ENCODE peak calls at places on chromosomes 1 and 21, in eight cellular contexts. One of them, this sample, is unnamed.
A peak's percentile ranks its signal among the peaks of the same experiment; 100 is the strongest.

GRCh38 chr1:26142165-26142564 is 16.7 kb upstream of the FAM110D start:
- DNase-seq in WTC11: no peak
- DNase-seq in stomach: no peak
- DNase-seq in coronary artery: no peak
- DNase-seq in heart left ventricle: no peak
- DNase-seq in AG04450: no peak
- DNase-seq in cardiac muscle cell: no peak
- DNase-seq in activated B cell treated with CpG ODN at 0.5 μM for 24 hours: no peak
- DNase-seq in this sample: peak; percentile 39

GRCh38 chr1:33031506-33031905 is 5.2 kb downstream of the AK2 start:
- DNase-seq in cardiac muscle cell: no peak
- DNase-seq in heart left ventricle: no peak
- DNase-seq in AG04450: no peak
- DNase-seq in stomach: no peak
- DNase-seq in activated B cell treated with CpG ODN at 0.5 μM for 24 hours: no peak
- DNase-seq in coronary artery: no peak
- DNase-seq in WTC11: no peak
- DNase-seq in this sample: no peak

GRCh38 chr1:119968068-119968492 is 71.8 kb upstream of the ADAM30 start:
- DNase-seq in coronary artery: no peak
- DNase-seq in AG04450: no peak
- DNase-seq in heart left ventricle: peak; percentile 36
- DNase-seq in WTC11: peak; percentile 86
- DNase-seq in stomach: peak; percentile 77
- DNase-seq in activated B cell treated with CpG ODN at 0.5 μM for 24 hours: peak; percentile 53
- DNase-seq in cardiac muscle cell: peak; percentile 51
- DNase-seq in this sample: no peak

GRCh38 chr1:236159704-236160539 is 17.6 kb downstream of the GPR137B start:
- DNase-seq in cardiac muscle cell: no peak
- DNase-seq in WTC11: no peak
- DNase-seq in coronary artery: no peak
- DNase-seq in activated B cell treated with CpG ODN at 0.5 μM for 24 hours: no peak
- DNase-seq in AG04450: no peak
- DNase-seq in heart left ventricle: no peak
- DNase-seq in stomach: no peak
- DNase-seq in this sample: no peak

GRCh38 chr1:45507195-45507594 is 7.1 kb downstream of the MMACHC start:
- DNase-seq in stomach: no peak
- DNase-seq in activated B cell treated with CpG ODN at 0.5 μM for 24 hours: no peak
- DNase-seq in WTC11: no peak
- DNase-seq in coronary artery: no peak
- DNase-seq in AG04450: no peak
- DNase-seq in heart left ventricle: no peak
- DNase-seq in cardiac muscle cell: no peak
- DNase-seq in this sample: no peak

GRCh38 chr1:229086686-229087085 is 184.2 kb upstream of the RAB4A start:
- DNase-seq in cardiac muscle cell: no peak
- DNase-seq in heart left ventricle: no peak
- DNase-seq in WTC11: no peak
- DNase-seq in coronary artery: no peak
- DNase-seq in AG04450: no peak
- DNase-seq in stomach: no peak
- DNase-seq in activated B cell treated with CpG ODN at 0.5 μM for 24 hours: no peak
- DNase-seq in this sample: no peak

GRCh38 chr1:89762801-89763648 is 57.8 kb upstream of the LRRC8D start:
- DNase-seq in heart left ventricle: peak; percentile 91
- DNase-seq in cardiac muscle cell: peak; percentile 91
- DNase-seq in activated B cell treated with CpG ODN at 0.5 μM for 24 hours: peak; percentile 79
- DNase-seq in stomach: peak; percentile 84
- DNase-seq in AG04450: peak; percentile 73
- DNase-seq in WTC11: peak; percentile 92
- DNase-seq in coronary artery: peak; percentile 84
- DNase-seq in this sample: peak; percentile 86

GRCh38 chr1:92934395-92935378 is 26.6 kb downstream of the DIPK1A start:
- DNase-seq in coronary artery: no peak
- DNase-seq in activated B cell treated with CpG ODN at 0.5 μM for 24 hours: no peak
- DNase-seq in WTC11: no peak
- DNase-seq in stomach: peak; percentile 44
- DNase-seq in heart left ventricle: peak; percentile 42
- DNase-seq in AG04450: peak; percentile 50
- DNase-seq in cardiac muscle cell: no peak
- DNase-seq in this sample: no peak

GRCh38 chr21:38743772-38744529 is 61.8 kb upstream of the ETS2 start:
- DNase-seq in stomach: no peak
- DNase-seq in cardiac muscle cell: no peak
- DNase-seq in heart left ventricle: no peak
- DNase-seq in WTC11: no peak
- DNase-seq in coronary artery: no peak
- DNase-seq in activated B cell treated with CpG ODN at 0.5 μM for 24 hours: no peak
- DNase-seq in AG04450: no peak
- DNase-seq in this sample: no peak

GRCh38 chr21:28963831-28964230 is 28.8 kb downstream of the LTN1 start:
- DNase-seq in heart left ventricle: no peak
- DNase-seq in stomach: no peak
- DNase-seq in WTC11: no peak
- DNase-seq in coronary artery: no peak
- DNase-seq in AG04450: no peak
- DNase-seq in cardiac muscle cell: no peak
- DNase-seq in activated B cell treated with CpG ODN at 0.5 μM for 24 hours: no peak
- DNase-seq in this sample: no peak

GRCh38 chr1:167105150-167105840 is 11.4 kb downstream of the STYXL2 start:
- DNase-seq in activated B cell treated with CpG ODN at 0.5 μM for 24 hours: no peak
- DNase-seq in cardiac muscle cell: no peak
- DNase-seq in stomach: no peak
- DNase-seq in coronary artery: no peak
- DNase-seq in WTC11: no peak
- DNase-seq in heart left ventricle: no peak
- DNase-seq in AG04450: no peak
- DNase-seq in this sample: no peak

GRCh38 chr1:23352096-23352695 is 8.1 kb upstream of the HNRNPR start:
- DNase-seq in heart left ventricle: no peak
- DNase-seq in coronary artery: no peak
- DNase-seq in stomach: no peak
- DNase-seq in activated B cell treated with CpG ODN at 0.5 μM for 24 hours: no peak
- DNase-seq in cardiac muscle cell: no peak
- DNase-seq in AG04450: no peak
- DNase-seq in WTC11: no peak
- DNase-seq in this sample: no peak

GRCh38 chr1:21638531-21639341 is 30.4 kb downstream of the RAP1GAP start:
- DNase-seq in WTC11: no peak
- DNase-seq in heart left ventricle: peak; percentile 73
- DNase-seq in stomach: peak; percentile 74
- DNase-seq in AG04450: no peak
- DNase-seq in coronary artery: no peak
- DNase-seq in cardiac muscle cell: no peak
- DNase-seq in activated B cell treated with CpG ODN at 0.5 μM for 24 hours: no peak
- DNase-seq in this sample: no peak

GRCh38 chr21:32463367-32463766 is 50.9 kb downstream of the EVA1C start:
- DNase-seq in cardiac muscle cell: no peak
- DNase-seq in activated B cell treated with CpG ODN at 0.5 μM for 24 hours: no peak
- DNase-seq in stomach: no peak
- DNase-seq in WTC11: no peak
- DNase-seq in coronary artery: peak; percentile 84
- DNase-seq in heart left ventricle: no peak
- DNase-seq in AG04450: no peak
- DNase-seq in this sample: no peak

GRCh38 chr1:66395202-66396061 is 138.5 kb upstream of the SGIP1 start:
- DNase-seq in cardiac muscle cell: no peak
- DNase-seq in activated B cell treated with CpG ODN at 0.5 μM for 24 hours: no peak
- DNase-seq in heart left ventricle: peak; percentile 30
- DNase-seq in stomach: no peak
- DNase-seq in AG04450: no peak
- DNase-seq in WTC11: no peak
- DNase-seq in coronary artery: no peak
- DNase-seq in this sample: no peak

GRCh38 chr1:225881081-225882007 is 836 bp downstream of the TMEM63A start:
- DNase-seq in activated B cell treated with CpG ODN at 0.5 μM for 24 hours: no peak
- DNase-seq in cardiac muscle cell: peak; percentile 47
- DNase-seq in coronary artery: peak; percentile 80
- DNase-seq in WTC11: peak; percentile 34
- DNase-seq in stomach: peak; percentile 71
- DNase-seq in AG04450: no peak
- DNase-seq in heart left ventricle: peak; percentile 68
- DNase-seq in this sample: no peak

GRCh38 chr21:24014381-24014780 is 1592.9 kb downstream of the MRPL39 start:
- DNase-seq in heart left ventricle: no peak
- DNase-seq in coronary artery: no peak
- DNase-seq in WTC11: no peak
- DNase-seq in stomach: no peak
- DNase-seq in activated B cell treated with CpG ODN at 0.5 μM for 24 hours: no peak
- DNase-seq in AG04450: no peak
- DNase-seq in cardiac muscle cell: no peak
- DNase-seq in this sample: no peak

GRCh38 chr1:156744786-156745419 is 4.0 kb upstream of the MRPL24 start:
- DNase-seq in stomach: no peak
- DNase-seq in AG04450: no peak
- DNase-seq in WTC11: no peak
- DNase-seq in coronary artery: no peak
- DNase-seq in activated B cell treated with CpG ODN at 0.5 μM for 24 hours: no peak
- DNase-seq in heart left ventricle: peak; percentile 16
- DNase-seq in cardiac muscle cell: no peak
- DNase-seq in this sample: no peak

GRCh38 chr1:63960326-63960725 is 186.5 kb downstream of the ROR1 start:
- DNase-seq in activated B cell treated with CpG ODN at 0.5 μM for 24 hours: no peak
- DNase-seq in WTC11: no peak
- DNase-seq in cardiac muscle cell: peak; percentile 14
- DNase-seq in coronary artery: no peak
- DNase-seq in heart left ventricle: no peak
- DNase-seq in AG04450: no peak
- DNase-seq in stomach: no peak
- DNase-seq in this sample: no peak

GRCh38 chr1:235923466-235924008 is 56.8 kb upstream of the LYST start:
- DNase-seq in cardiac muscle cell: peak; percentile 76
- DNase-seq in activated B cell treated with CpG ODN at 0.5 μM for 24 hours: no peak
- DNase-seq in WTC11: no peak
- DNase-seq in heart left ventricle: no peak
- DNase-seq in coronary artery: no peak
- DNase-seq in stomach: no peak
- DNase-seq in AG04450: peak; percentile 53
- DNase-seq in this sample: no peak

GRCh38 chr1:224450164-224450955 is 15.8 kb upstream of the WDR26 start:
- DNase-seq in stomach: no peak
- DNase-seq in activated B cell treated with CpG ODN at 0.5 μM for 24 hours: no peak
- DNase-seq in AG04450: no peak
- DNase-seq in coronary artery: no peak
- DNase-seq in WTC11: no peak
- DNase-seq in heart left ventricle: no peak
- DNase-seq in cardiac muscle cell: no peak
- DNase-seq in this sample: no peak

GRCh38 chr1:236502579-236502971 is 21.2 kb upstream of the LGALS8 start:
- DNase-seq in WTC11: no peak
- DNase-seq in stomach: no peak
- DNase-seq in heart left ventricle: no peak
- DNase-seq in activated B cell treated with CpG ODN at 0.5 μM for 24 hours: no peak
- DNase-seq in cardiac muscle cell: no peak
- DNase-seq in AG04450: no peak
- DNase-seq in coronary artery: no peak
- DNase-seq in this sample: no peak

GRCh38 chr1:174659823-174660222 is 212.1 kb downstream of the GPR52 start:
- DNase-seq in AG04450: no peak
- DNase-seq in heart left ventricle: peak; percentile 49
- DNase-seq in coronary artery: no peak
- DNase-seq in cardiac muscle cell: peak; percentile 2
- DNase-seq in stomach: no peak
- DNase-seq in activated B cell treated with CpG ODN at 0.5 μM for 24 hours: no peak
- DNase-seq in WTC11: no peak
- DNase-seq in this sample: no peak

GRCh38 chr1:204174958-204175357 is 8.8 kb upstream of the REN start:
- DNase-seq in activated B cell treated with CpG ODN at 0.5 μM for 24 hours: no peak
- DNase-seq in WTC11: no peak
- DNase-seq in heart left ventricle: no peak
- DNase-seq in AG04450: no peak
- DNase-seq in coronary artery: no peak
- DNase-seq in stomach: no peak
- DNase-seq in cardiac muscle cell: no peak
- DNase-seq in this sample: no peak
- TF ChIP-seq CTCF in activated B cell treated with CpG ODN at 0.5 μM for 24 hours: no peak
- TF ChIP-seq CTCF in WTC11: no peak
- TF ChIP-seq CTCF in heart left ventricle: no peak
- TF ChIP-seq CTCF in AG04450: no peak
- TF ChIP-seq CTCF in coronary artery: no peak
- TF ChIP-seq CTCF in stomach: no peak
- TF ChIP-seq CTCF in cardiac muscle cell: no peak
- TF ChIP-seq CTCF in this sample: no peak

DNA sequence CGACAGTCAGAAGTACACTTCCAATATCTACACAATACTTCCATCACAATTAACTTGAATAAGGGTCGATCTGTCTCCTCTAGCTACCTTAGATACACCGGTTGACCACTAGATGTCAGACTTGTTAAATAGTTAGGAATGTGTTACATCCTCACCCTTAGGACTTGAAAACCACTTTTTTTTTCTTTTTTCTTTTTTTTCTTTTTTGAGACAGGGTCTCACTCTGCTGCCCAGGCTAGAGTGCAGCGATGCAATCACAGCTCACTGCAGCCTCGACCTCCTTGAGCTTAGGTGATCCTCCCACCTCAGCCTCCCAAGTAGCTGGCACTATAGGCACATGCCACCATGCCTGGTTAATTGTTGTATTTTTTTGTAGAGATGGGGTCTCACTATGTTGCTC is 120.4 kb upstream of the GREM2 start:
- DNase-seq in activated B cell treated with CpG ODN at 0.5 μM for 24 hours: no peak
- DNase-seq in stomach: no peak
- DNase-seq in cardiac muscle cell: peak; percentile 65
- DNase-seq in coronary artery: no peak
- DNase-seq in AG04450: peak; percentile 50
- DNase-seq in heart left ventricle: no peak
- DNase-seq in WTC11: no peak
- DNase-seq in this sample: no peak
- TF ChIP-seq CTCF in activated B cell treated with CpG ODN at 0.5 μM for 24 hours: no peak
- TF ChIP-seq CTCF in stomach: no peak
- TF ChIP-seq CTCF in cardiac muscle cell: peak; percentile 62
- TF ChIP-seq CTCF in coronary artery: peak; percentile 28
- TF ChIP-seq CTCF in AG04450: peak; percentile 75
- TF ChIP-seq CTCF in heart left ventricle: peak; percentile 49
- TF ChIP-seq CTCF in WTC11: peak; percentile 33
- TF ChIP-seq CTCF in this sample: peak; percentile 83

GRCh38 chr1:180365039-180365438 is 135.0 kb downstream of the LHX4 start:
- DNase-seq in stomach: no peak
- DNase-seq in AG04450: no peak
- DNase-seq in heart left ventricle: no peak
- DNase-seq in activated B cell treated with CpG ODN at 0.5 μM for 24 hours: no peak
- DNase-seq in cardiac muscle cell: no peak
- DNase-seq in coronary artery: no peak
- DNase-seq in WTC11: no peak
- DNase-seq in this sample: no peak
- TF ChIP-seq CTCF in stomach: no peak
- TF ChIP-seq CTCF in AG04450: no peak
- TF ChIP-seq CTCF in heart left ventricle: no peak
- TF ChIP-seq CTCF in activated B cell treated with CpG ODN at 0.5 μM for 24 hours: no peak
- TF ChIP-seq CTCF in cardiac muscle cell: no peak
- TF ChIP-seq CTCF in coronary artery: no peak
- TF ChIP-seq CTCF in WTC11: peak; percentile 18
- TF ChIP-seq CTCF in this sample: peak; percentile 31

DNA sequence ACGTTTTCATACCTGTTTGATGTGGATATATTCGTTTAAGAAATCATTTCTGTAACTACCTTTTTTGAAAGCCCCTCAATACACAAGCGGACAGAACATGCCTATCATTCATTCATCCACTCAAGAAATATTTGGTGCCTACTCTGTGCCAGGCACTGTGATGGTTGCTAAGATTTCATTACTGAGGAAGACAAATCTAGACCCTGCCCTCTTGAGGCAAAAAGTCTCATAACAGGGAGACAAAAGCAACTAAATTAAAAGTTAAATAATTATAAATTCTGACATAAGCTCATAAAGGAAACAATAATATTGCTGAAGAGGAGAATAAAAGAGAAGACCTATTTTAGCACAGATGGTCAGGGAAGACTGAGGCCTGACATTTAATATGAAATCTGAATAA is 203.5 kb upstream of the ZNHIT6 start:
- DNase-seq in stomach: no peak
- DNase-seq in activated B cell treated with CpG ODN at 0.5 μM for 24 hours: no peak
- DNase-seq in cardiac muscle cell: no peak
- DNase-seq in AG04450: no peak
- DNase-seq in heart left ventricle: no peak
- DNase-seq in coronary artery: no peak
- DNase-seq in WTC11: no peak
- DNase-seq in this sample: no peak
- TF ChIP-seq CTCF in stomach: no peak
- TF ChIP-seq CTCF in activated B cell treated with CpG ODN at 0.5 μM for 24 hours: no peak
- TF ChIP-seq CTCF in cardiac muscle cell: peak; percentile 43
- TF ChIP-seq CTCF in AG04450: peak; percentile 44
- TF ChIP-seq CTCF in heart left ventricle: no peak
- TF ChIP-seq CTCF in coronary artery: no peak
- TF ChIP-seq CTCF in WTC11: no peak
- TF ChIP-seq CTCF in this sample: peak; percentile 46